ENCODE peak calls at places on chromosomes 12 and 14, in nine cellular contexts. One of them, this sample, is unnamed.

GRCh38 chr12:42997032-42997431 is 407.5 kb upstream of the PRICKLE1 start:
- DNase-seq in fibroblast of lung: no peak
- DNase-seq in neural progenitor cell: no peak
- DNase-seq in foreskin fibroblast: no peak
- DNase-seq in AG10803: no peak
- DNase-seq in dorsolateral prefrontal cortex: no peak
- DNase-seq in AG09309: no peak
- DNase-seq in mucosa of descending colon: no peak
- DNase-seq in tibial artery: no peak
- DNase-seq in this sample: no peak

GRCh38 chr14:35829449-35829848 is 3.3 kb downstream of the BRMS1L start:
- DNase-seq in foreskin fibroblast: no peak
- DNase-seq in AG10803: peak; percentile 20
- DNase-seq in neural progenitor cell: no peak
- DNase-seq in AG09309: no peak
- DNase-seq in tibial artery: no peak
- DNase-seq in dorsolateral prefrontal cortex: no peak
- DNase-seq in fibroblast of lung: peak; percentile 63
- DNase-seq in mucosa of descending colon: no peak
- DNase-seq in this sample: no peak

GRCh38 chr14:24241829-24242443 is 487 bp downstream of the TINF2 start:
- DNase-seq in dorsolateral prefrontal cortex: peak; percentile 95
- DNase-seq in AG09309: peak; percentile 63
- DNase-seq in tibial artery: peak; percentile 73
- DNase-seq in fibroblast of lung: peak; percentile 89
- DNase-seq in mucosa of descending colon: peak; percentile 96
- DNase-seq in neural progenitor cell: peak; percentile 98
- DNase-seq in AG10803: peak; percentile 89
- DNase-seq in foreskin fibroblast: peak; percentile 92
- DNase-seq in this sample: peak; percentile 75

GRCh38 chr12:54262403-54262925 is 17.5 kb downstream of the CBX5 start:
- DNase-seq in foreskin fibroblast: peak; percentile 69
- DNase-seq in mucosa of descending colon: no peak
- DNase-seq in fibroblast of lung: peak; percentile 76
- DNase-seq in AG10803: peak; percentile 58
- DNase-seq in neural progenitor cell: no peak
- DNase-seq in tibial artery: no peak
- DNase-seq in AG09309: no peak
- DNase-seq in dorsolateral prefrontal cortex: no peak
- DNase-seq in this sample: no peak

GRCh38 chr12:76183459-76184186 is 99.1 kb upstream of the NAP1L1 start:
- DNase-seq in AG10803: peak; percentile 94
- DNase-seq in fibroblast of lung: peak; percentile 97
- DNase-seq in dorsolateral prefrontal cortex: peak; percentile 56
- DNase-seq in tibial artery: no peak
- DNase-seq in neural progenitor cell: no peak
- DNase-seq in foreskin fibroblast: peak; percentile 96
- DNase-seq in AG09309: peak; percentile 86
- DNase-seq in mucosa of descending colon: no peak
- DNase-seq in this sample: peak; percentile 97

GRCh38 chr12:71134405-71134804 is 23.4 kb downstream of the TSPAN8 start:
- DNase-seq in tibial artery: no peak
- DNase-seq in AG10803: no peak
- DNase-seq in neural progenitor cell: no peak
- DNase-seq in fibroblast of lung: no peak
- DNase-seq in foreskin fibroblast: no peak
- DNase-seq in dorsolateral prefrontal cortex: no peak
- DNase-seq in mucosa of descending colon: no peak
- DNase-seq in AG09309: no peak
- DNase-seq in this sample: no peak

GRCh38 chr14:94676495-94677238 is 64.5 kb downstream of the SERPINA3 start:
- DNase-seq in neural progenitor cell: no peak
- DNase-seq in foreskin fibroblast: no peak
- DNase-seq in dorsolateral prefrontal cortex: no peak
- DNase-seq in AG09309: no peak
- DNase-seq in tibial artery: peak; percentile 6
- DNase-seq in fibroblast of lung: no peak
- DNase-seq in AG10803: no peak
- DNase-seq in mucosa of descending colon: no peak
- DNase-seq in this sample: no peak

GRCh38 chr12:6376079-6376941 is 947 bp upstream of the SCNN1A start:
- DNase-seq in dorsolateral prefrontal cortex: no peak
- DNase-seq in mucosa of descending colon: peak; percentile 76
- DNase-seq in AG09309: no peak
- DNase-seq in AG10803: peak; percentile 68
- DNase-seq in neural progenitor cell: peak; percentile 87
- DNase-seq in tibial artery: peak; percentile 79
- DNase-seq in fibroblast of lung: peak; percentile 73
- DNase-seq in foreskin fibroblast: peak; percentile 76
- DNase-seq in this sample: no peak

GRCh38 chr14:100842799-100843198 is 16.9 kb downstream of the MEG3 start:
- DNase-seq in AG10803: peak; percentile 90
- DNase-seq in AG09309: peak; percentile 68
- DNase-seq in tibial artery: no peak
- DNase-seq in mucosa of descending colon: no peak
- DNase-seq in fibroblast of lung: peak; percentile 97
- DNase-seq in dorsolateral prefrontal cortex: no peak
- DNase-seq in neural progenitor cell: no peak
- DNase-seq in foreskin fibroblast: peak; percentile 72
- DNase-seq in this sample: peak; percentile 87

GRCh38 chr12:92242917-92243316 is 97.3 kb upstream of the BTG1 start:
- DNase-seq in fibroblast of lung: no peak
- DNase-seq in mucosa of descending colon: no peak
- DNase-seq in tibial artery: no peak
- DNase-seq in AG10803: peak; percentile 87
- DNase-seq in AG09309: peak; percentile 37
- DNase-seq in foreskin fibroblast: peak; percentile 73
- DNase-seq in neural progenitor cell: no peak
- DNase-seq in dorsolateral prefrontal cortex: no peak
- DNase-seq in this sample: no peak

GRCh38 chr14:101133068-101133467 is 229.5 kb upstream of the RTL1 start:
- DNase-seq in mucosa of descending colon: no peak
- DNase-seq in foreskin fibroblast: no peak
- DNase-seq in AG09309: no peak
- DNase-seq in fibroblast of lung: no peak
- DNase-seq in dorsolateral prefrontal cortex: no peak
- DNase-seq in tibial artery: no peak
- DNase-seq in neural progenitor cell: no peak
- DNase-seq in AG10803: no peak
- DNase-seq in this sample: no peak

GRCh38 chr14:63672417-63673180 is 30.9 kb upstream of the WDR89 start:
- DNase-seq in tibial artery: no peak
- DNase-seq in mucosa of descending colon: no peak
- DNase-seq in foreskin fibroblast: peak; percentile 37
- DNase-seq in fibroblast of lung: peak; percentile 64
- DNase-seq in dorsolateral prefrontal cortex: no peak
- DNase-seq in neural progenitor cell: no peak
- DNase-seq in AG10803: peak; percentile 69
- DNase-seq in AG09309: no peak
- DNase-seq in this sample: peak; percentile 3

GRCh38 chr12:80936642-80937390 is 918 bp downstream of the LIN7A start:
- DNase-seq in mucosa of descending colon: peak; percentile 55
- DNase-seq in tibial artery: peak; percentile 67
- DNase-seq in dorsolateral prefrontal cortex: peak; percentile 46
- DNase-seq in AG09309: no peak
- DNase-seq in AG10803: peak; percentile 41
- DNase-seq in fibroblast of lung: peak; percentile 64
- DNase-seq in foreskin fibroblast: peak; percentile 51
- DNase-seq in neural progenitor cell: peak; percentile 80
- DNase-seq in this sample: no peak

GRCh38 chr12:68440068-68440581 is 108.0 kb upstream of the MDM1 start:
- DNase-seq in tibial artery: no peak
- DNase-seq in fibroblast of lung: peak; percentile 77
- DNase-seq in foreskin fibroblast: peak; percentile 65
- DNase-seq in mucosa of descending colon: no peak
- DNase-seq in dorsolateral prefrontal cortex: no peak
- DNase-seq in neural progenitor cell: no peak
- DNase-seq in AG10803: peak; percentile 57
- DNase-seq in AG09309: no peak
- DNase-seq in this sample: no peak

GRCh38 chr14:45133683-45134050 is 614 bp downstream of the FKBP3 start:
- DNase-seq in tibial artery: no peak
- DNase-seq in dorsolateral prefrontal cortex: no peak
- DNase-seq in AG09309: no peak
- DNase-seq in foreskin fibroblast: no peak
- DNase-seq in neural progenitor cell: no peak
- DNase-seq in fibroblast of lung: no peak
- DNase-seq in mucosa of descending colon: no peak
- DNase-seq in AG10803: no peak
- DNase-seq in this sample: no peak

DNA sequence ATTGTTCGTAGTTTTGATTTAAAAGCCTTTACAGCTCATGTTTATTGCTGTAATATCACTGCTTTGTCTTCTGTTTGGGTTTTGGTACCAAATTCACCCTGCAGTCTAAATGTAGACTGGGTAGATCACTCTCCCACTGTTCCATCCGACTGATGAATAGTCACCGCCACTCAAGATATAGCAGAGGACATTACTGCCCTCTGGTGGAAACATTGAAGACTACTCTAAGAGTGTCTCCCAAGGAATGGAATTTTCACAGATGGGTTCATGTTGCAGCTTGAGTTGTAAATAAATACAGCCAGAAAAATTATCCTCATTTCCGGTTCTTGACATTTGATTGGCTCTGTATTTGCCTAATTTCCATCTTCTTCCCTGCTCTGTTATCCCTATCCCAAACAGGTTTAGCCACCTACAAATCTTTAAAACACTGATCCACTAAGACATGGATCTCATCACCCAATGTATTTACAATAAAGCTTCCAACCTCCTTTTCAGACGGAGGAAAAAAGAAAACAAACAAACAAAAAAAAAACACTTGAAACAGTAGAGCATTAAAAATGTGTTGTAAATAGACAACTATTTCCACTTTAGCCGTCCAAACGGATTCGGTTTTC is 198.3 kb upstream of the CPNE8 start:
- DNase-seq in neural progenitor cell: peak; percentile 85
- DNase-seq in AG10803: peak; percentile 58
- DNase-seq in foreskin fibroblast: no peak
- DNase-seq in mucosa of descending colon: no peak
- DNase-seq in tibial artery: no peak
- DNase-seq in dorsolateral prefrontal cortex: no peak
- DNase-seq in fibroblast of lung: peak; percentile 57
- DNase-seq in AG09309: peak; percentile 11
- DNase-seq in this sample: peak; percentile 37
- TF ChIP-seq CTCF in neural progenitor cell: peak; percentile 85
- TF ChIP-seq CTCF in AG10803: peak; percentile 84
- TF ChIP-seq CTCF in foreskin fibroblast: peak; percentile 55
- TF ChIP-seq CTCF in mucosa of descending colon: peak; percentile 35
- TF ChIP-seq CTCF in tibial artery: peak; percentile 60
- TF ChIP-seq CTCF in dorsolateral prefrontal cortex: peak; percentile 81
- TF ChIP-seq CTCF in fibroblast of lung: peak; percentile 61
- TF ChIP-seq CTCF in AG09309: peak; percentile 69
- TF ChIP-seq CTCF in this sample: peak; percentile 67

GRCh38 chr14:78029471-78030372 is 140.5 kb upstream of the NRXN3 start:
- DNase-seq in foreskin fibroblast: no peak
- DNase-seq in neural progenitor cell: peak; percentile 76
- DNase-seq in dorsolateral prefrontal cortex: no peak
- DNase-seq in mucosa of descending colon: no peak
- DNase-seq in AG09309: no peak
- DNase-seq in tibial artery: no peak
- DNase-seq in AG10803: no peak
- DNase-seq in fibroblast of lung: no peak
- DNase-seq in this sample: no peak
- H3K4me3 ChIP-seq in foreskin fibroblast: no peak overlapping the region
- H3K4me3 ChIP-seq in neural progenitor cell: peak overlapping the region; percentile 34
- H3K4me3 ChIP-seq in dorsolateral prefrontal cortex: no peak overlapping the region
- H3K4me3 ChIP-seq in mucosa of descending colon: no peak overlapping the region
- H3K4me3 ChIP-seq in AG09309: no peak overlapping the region
- H3K4me3 ChIP-seq in tibial artery: no peak overlapping the region
- H3K4me3 ChIP-seq in AG10803: no peak overlapping the region
- H3K4me3 ChIP-seq in fibroblast of lung: no peak overlapping the region
- H3K4me3 ChIP-seq in this sample: no peak overlapping the region

DNA sequence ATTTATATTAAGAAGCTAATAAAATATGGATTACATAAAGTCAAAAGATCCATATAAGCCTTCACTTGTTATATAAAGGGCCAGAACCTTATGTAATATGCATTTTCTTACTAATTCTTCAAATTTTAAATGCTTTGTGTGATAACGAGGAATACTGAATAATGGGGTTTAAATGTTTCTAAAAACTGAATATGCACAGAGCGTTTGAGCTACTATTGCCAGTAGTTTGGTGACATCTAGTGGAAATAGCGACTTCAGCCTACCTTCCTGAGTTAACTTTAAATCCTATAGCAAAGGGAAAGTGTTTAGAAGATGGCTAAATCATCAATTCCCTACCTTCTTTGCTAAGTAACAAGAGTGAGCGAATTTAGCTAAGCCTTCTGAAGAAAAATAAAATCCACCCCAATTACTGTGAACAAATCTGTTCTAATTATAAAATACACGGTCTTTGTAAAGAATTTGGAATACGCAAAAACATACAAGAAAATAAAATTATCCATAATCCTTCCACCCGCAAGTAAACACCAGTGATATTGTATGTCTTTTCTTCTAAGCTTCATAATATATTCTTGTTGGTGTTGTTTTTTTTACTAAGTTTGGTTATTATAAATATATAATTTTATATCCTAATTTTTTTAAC is 115.5 kb upstream of the G2E3 start:
- DNase-seq in foreskin fibroblast: peak; percentile 10
- DNase-seq in AG09309: peak; percentile 2
- DNase-seq in AG10803: peak; percentile 36
- DNase-seq in tibial artery: no peak
- DNase-seq in mucosa of descending colon: no peak
- DNase-seq in fibroblast of lung: peak; percentile 32
- DNase-seq in neural progenitor cell: peak; percentile 69
- DNase-seq in dorsolateral prefrontal cortex: no peak
- DNase-seq in this sample: peak; percentile 48
- TF ChIP-seq CTCF in foreskin fibroblast: peak; percentile 30
- TF ChIP-seq CTCF in AG09309: peak; percentile 56
- TF ChIP-seq CTCF in AG10803: peak; percentile 66
- TF ChIP-seq CTCF in tibial artery: peak; percentile 20
- TF ChIP-seq CTCF in mucosa of descending colon: no peak
- TF ChIP-seq CTCF in fibroblast of lung: peak; percentile 53
- TF ChIP-seq CTCF in neural progenitor cell: peak; percentile 89
- TF ChIP-seq CTCF in dorsolateral prefrontal cortex: peak; percentile 54
- TF ChIP-seq CTCF in this sample: peak; percentile 66

DNA sequence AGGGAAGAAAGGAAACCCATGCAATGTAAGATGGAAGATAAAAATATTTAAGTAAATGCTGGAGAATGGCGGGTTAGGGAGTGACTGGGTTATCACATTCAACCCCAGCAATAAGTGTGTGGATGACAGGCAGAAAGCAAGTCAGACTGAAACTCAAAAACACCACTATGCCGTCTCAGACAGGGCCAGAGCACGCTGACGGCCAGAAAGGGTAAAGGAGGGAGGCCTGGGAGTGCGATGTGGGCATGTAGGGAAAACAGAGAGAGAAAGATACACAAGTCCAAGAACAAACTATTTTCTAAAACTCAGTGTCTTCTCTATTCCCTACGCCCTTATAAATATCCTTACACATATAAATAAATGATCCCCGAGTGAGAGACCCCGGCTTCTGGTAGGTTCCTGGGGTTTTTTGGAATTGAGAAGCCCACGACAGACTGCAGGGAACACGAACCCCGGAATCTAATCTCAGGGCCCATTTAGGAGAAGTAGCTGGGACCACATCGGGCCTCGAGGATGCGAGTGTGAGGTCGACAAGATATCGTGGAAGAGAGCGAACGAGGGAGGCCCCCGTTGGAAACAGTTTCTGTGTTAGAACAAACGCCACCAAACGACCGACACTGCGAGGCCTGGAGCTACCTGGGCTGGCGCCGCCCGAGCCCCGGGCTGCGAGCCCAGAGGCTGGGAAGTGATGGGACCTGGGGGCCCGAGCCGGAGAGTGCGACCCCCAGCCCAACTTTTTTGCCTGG is 744 bp upstream of the OTX2 start:
- DNase-seq in neural progenitor cell: peak; percentile 73
- DNase-seq in foreskin fibroblast: no peak
- DNase-seq in dorsolateral prefrontal cortex: no peak
- DNase-seq in AG09309: no peak
- DNase-seq in fibroblast of lung: no peak
- DNase-seq in tibial artery: no peak
- DNase-seq in mucosa of descending colon: no peak
- DNase-seq in AG10803: no peak
- DNase-seq in this sample: no peak
- H3K4me3 ChIP-seq in neural progenitor cell: peak overlapping the region; percentile 98
- H3K4me3 ChIP-seq in foreskin fibroblast: no peak overlapping the region
- H3K4me3 ChIP-seq in dorsolateral prefrontal cortex: no peak overlapping the region
- H3K4me3 ChIP-seq in AG09309: no peak overlapping the region
- H3K4me3 ChIP-seq in fibroblast of lung: no peak overlapping the region
- H3K4me3 ChIP-seq in tibial artery: no peak overlapping the region
- H3K4me3 ChIP-seq in mucosa of descending colon: no peak overlapping the region
- H3K4me3 ChIP-seq in AG10803: no peak overlapping the region
- H3K4me3 ChIP-seq in this sample: no peak overlapping the region

This sample was measured in astrocyte of the cerebellum.